ENCODE peak calls at places on chromosomes 13 and 19, in six cellular contexts. X, E, B, C, V and A are unnamed samples.

GRCh38 chr13:74573654-74574053 is 439.4 kb upstream of the KLF12 start:
- DNase-seq in X (no peak), E (no peak), B (peak), C (no peak), V (no peak), A (no peak)

GRCh38 chr13:23087884-23088283 is 92.9 kb upstream of the SGCG start:
- DNase-seq in X (peak), E (peak), B (peak), C (no peak), V (no peak), A (no peak)

GRCh38 chr13:44908266-44908665 is 81.0 kb downstream of the NUFIP1 start:
- DNase-seq in X (no peak), E (no peak), B (no peak), C (no peak), V (no peak), A (no peak)

GRCh38 chr19:19485998-19486290 is 29.4 kb downstream of the TSSK6 start:
- DNase-seq in X (no peak), E (no peak), B (no peak), C (no peak), V (no peak), A (no peak)

GRCh38 chr19:43765109-43765876 is 10.5 kb upstream of the SMG9 start:
- DNase-seq in X (no peak), E (peak), B (peak), C (no peak), V (peak), A (no peak)

GRCh38 chr19:29793116-29793727 is 18.6 kb upstream of the CCNE1 start:
- DNase-seq in X (no peak), E (no peak), B (no peak), C (no peak), V (no peak), A (no peak)

GRCh38 chr19:32870981-32871451 is 1.4 kb upstream of the SLC7A9 start:
- DNase-seq in X (no peak), E (no peak), B (peak), C (no peak), V (no peak), A (no peak)

GRCh38 chr13:39451860-39452301 is 151.1 kb downstream of the LHFPL6 start:
- DNase-seq in X (no peak), E (no peak), B (no peak), C (no peak), V (no peak), A (no peak)

GRCh38 chr19:14366529-14366928 is 14.7 kb upstream of the ADGRE5 start:
- DNase-seq in X (no peak), E (peak), B (peak), C (peak), V (peak), A (no peak)

GRCh38 chr13:107851670-107852460 is 363.5 kb downstream of the LIG4 start:
- DNase-seq in X (no peak), E (peak), B (no peak), C (no peak), V (no peak), A (no peak)

GRCh38 chr13:89027694-89028306 is 1356.6 kb downstream of the SLITRK5 start:
- DNase-seq in X (no peak), E (no peak), B (no peak), C (no peak), V (no peak), A (no peak)

GRCh38 chr19:58338825-58339558 is 12.2 kb downstream of the ZSCAN22 start:
- DNase-seq in X (no peak), E (peak), B (no peak), C (no peak), V (no peak), A (no peak)

GRCh38 chr19:731000-731399 is 19.9 kb upstream of the MISP start:
- DNase-seq in X (no peak), E (no peak), B (no peak), C (no peak), V (no peak), A (no peak)

DNA sequence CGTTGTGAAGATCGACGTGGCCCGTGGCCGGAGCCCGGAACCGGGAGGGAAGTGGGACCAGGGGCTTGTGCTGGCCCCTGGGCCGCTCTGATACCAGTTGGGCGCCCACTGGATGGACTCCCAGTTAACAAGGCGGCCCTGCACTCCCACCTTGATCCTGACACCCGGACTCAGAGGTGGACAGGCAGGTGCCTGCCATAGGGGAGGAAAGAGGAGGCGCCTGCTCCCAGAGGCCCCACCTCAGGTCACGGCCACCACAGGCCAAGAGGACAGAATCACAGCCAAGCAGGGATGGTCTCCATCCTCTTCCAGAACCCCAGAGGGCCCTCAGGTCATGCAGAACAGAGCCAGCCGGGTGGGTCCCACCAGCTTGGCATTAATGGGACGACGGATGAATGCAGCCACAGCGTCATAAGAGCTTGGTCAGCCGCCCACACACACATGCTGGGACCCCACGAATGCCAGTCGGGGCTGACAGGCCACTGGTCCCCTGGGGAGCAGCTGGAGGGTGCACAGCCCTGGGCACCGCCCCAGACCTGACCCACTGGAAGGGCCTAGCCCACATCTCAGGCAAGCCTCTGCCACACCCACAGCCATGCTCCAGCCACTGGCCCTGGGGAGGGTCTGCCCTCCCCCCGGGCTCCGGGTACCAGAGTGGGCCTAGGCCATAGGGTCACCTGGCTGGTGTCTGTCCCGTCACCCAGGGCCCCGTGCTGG is 9.6 kb upstream of the KLF16 start:
- DNase-seq in X (no peak), E (no peak), B (no peak), C (no peak), V (no peak), A (no peak)
- TF ChIP-seq POLR2AphosphoS5 in X (peak), E (no peak), B (no peak), C (no peak), V (no peak), A (no peak)

DNA sequence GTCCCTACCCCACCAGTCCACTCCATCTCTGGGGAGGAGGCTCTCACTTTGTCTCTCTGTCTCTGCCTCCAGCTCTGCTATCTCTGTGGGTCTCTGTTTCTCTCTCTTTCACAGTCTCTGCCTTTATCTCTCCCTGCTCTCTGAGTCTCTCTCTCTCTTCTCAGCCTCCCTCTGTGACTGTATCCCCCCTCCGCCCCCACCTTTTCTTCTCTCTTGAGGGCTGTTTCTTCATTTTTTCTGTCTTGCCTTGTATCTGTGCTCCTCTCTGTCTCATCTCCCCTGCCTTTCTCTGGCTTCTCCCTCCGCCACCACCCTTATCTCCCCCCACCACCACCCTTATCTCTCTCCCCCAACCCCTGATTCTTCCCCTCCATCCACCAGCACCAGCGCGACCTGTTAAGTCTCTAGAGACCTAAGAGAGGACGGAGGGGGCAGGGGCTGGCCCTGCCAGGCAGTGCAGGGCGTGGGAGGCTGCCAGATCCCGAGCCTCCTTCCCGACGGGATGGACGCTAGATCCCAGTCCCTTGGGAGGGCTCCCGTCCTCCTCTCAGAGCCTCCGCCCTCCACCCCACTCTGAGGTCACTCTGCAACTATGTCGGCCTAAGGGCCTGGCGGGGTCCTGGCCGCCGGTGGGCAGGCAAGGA is 1.0 kb downstream of the AXL start:
- DNase-seq in X (no peak), E (peak), B (no peak), C (no peak), V (no peak), A (no peak)
- TF ChIP-seq POLR2A in X (no peak), E (no peak), B (no peak), C (no peak), V (no peak), A (no peak)

DNA sequence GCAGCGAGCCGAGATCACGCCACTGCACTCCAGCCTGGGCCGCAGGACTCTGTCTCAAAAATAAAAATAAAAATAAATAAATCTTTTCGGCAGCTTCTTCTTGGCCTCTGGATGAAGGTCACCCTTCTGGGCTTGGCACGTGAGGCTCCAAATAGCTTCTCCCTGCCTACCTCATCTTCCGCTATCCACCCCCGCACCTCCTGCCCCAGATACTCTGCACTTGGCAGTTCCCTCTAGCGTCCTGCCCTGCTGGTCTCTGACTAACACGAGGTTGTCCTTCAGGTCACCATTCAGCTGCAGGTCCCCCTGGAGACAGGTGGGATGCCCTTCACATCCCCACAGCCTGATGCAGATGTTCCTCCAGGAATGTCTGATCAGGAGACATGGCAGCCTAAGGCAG is 8.5 kb upstream of the CCL25 start:
- DNase-seq in X (no peak), E (no peak), B (no peak), C (no peak), V (no peak), A (no peak)
- TF ChIP-seq TAF1 in X (no peak), E (no peak), B (no peak), C (no peak), V (no peak), A (no peak)

GRCh38 chr19:51027126-51027806 is 850 bp upstream of the KLK11 start:
- DNase-seq in X (no peak), E (no peak), B (no peak), C (no peak), V (no peak), A (no peak)
- TF ChIP-seq POLR2AphosphoS5 in X (no peak), E (no peak), B (no peak), C (no peak), V (no peak), A (no peak)

GRCh38 chr19:18319591-18320135 is 3.2 kb downstream of the LSM4 start:
- DNase-seq in X (no peak), E (peak), B (peak), C (no peak), V (no peak), A (no peak)

GRCh38 chr19:18322318-18322758 is 538 bp downstream of the LSM4 start:
- DNase-seq in X (no peak), E (peak), B (peak), C (no peak), V (no peak), A (no peak)

GRCh38 chr19:18321729-18322091 is 1.2 kb downstream of the LSM4 start:
- DNase-seq in X (no peak), E (peak), B (no peak), C (no peak), V (no peak), A (no peak)

GRCh38 chr19:18320865-18321728 is 1.8 kb downstream of the LSM4 start:
- DNase-seq in X (no peak), E (peak), B (no peak), C (no peak), V (no peak), A (no peak)

GRCh38 chr19:18322759-18323460 is at the start of gene LSM4:
- DNase-seq in X (peak), E (peak), B (peak), C (peak), V (peak), A (peak)
- TF ChIP-seq POLR2A in X (peak), E (peak), B (peak), C (peak), V (peak), A (peak)

DNA sequence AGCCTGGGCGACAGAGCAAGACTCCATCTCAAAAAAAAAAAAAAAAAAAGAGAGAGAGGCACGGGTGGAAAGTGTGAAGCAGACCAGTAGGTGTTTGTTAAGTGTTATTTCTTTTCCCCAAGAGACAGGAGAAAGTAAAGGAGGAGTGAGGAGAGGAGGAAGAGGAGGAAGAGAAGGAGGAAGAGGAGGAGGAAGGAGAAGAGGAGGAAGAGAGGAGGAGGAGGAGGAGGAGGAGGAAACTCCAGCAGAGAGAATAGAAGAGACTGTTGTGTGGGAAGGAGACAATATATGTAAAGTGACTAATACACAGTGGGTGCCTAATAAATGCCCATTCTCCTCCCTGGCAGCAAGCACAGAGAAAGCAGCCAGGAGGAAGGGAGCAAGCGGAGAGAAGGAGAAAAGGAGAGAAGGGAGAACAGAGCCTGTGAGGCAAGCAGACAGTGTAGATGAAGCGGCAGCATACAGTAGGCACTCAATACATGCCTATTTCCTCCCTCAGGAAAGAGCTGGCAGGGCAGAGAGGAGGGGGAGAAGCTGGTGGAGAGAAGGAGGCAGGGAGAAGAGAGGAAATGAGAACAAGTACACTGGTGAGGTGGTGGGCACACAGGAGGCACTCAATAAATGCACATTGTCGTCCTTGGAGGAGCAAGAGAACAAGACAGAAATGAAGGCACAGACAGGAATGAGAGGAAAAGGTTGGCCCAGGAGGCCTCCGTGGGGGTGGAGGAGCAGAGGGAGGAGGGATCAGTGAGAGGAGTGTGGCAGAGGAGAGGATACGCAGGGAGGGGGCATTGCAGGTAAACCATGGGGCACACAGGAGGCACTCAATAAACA is 16.6 kb downstream of the JOSD2 start:
- DNase-seq in X (no peak), E (no peak), B (no peak), C (no peak), V (no peak), A (no peak)
- TF ChIP-seq TAF1 in X (no peak), E (no peak), B (no peak), C (no peak), V (no peak), A (no peak)

GRCh38 chr19:34243876-34244578 is 10.3 kb upstream of the GARRE1 start:
- DNase-seq in X (no peak), E (no peak), B (no peak), C (no peak), V (no peak), A (no peak)
- TF ChIP-seq POLR2AphosphoS5 in X (no peak), E (no peak), B (no peak), C (no peak), V (no peak), A (no peak)

GRCh38 chr19:16372065-16372915 is 47.7 kb downstream of the KLF2 start:
- DNase-seq in X (no peak), E (no peak), B (no peak), C (no peak), V (no peak), A (no peak)
- TF ChIP-seq POLR2A in X (no peak), E (no peak), B (no peak), C (no peak), V (no peak), A (no peak)